ENCODE peak calls at places on chromosomes 16 and 17, in five cellular contexts. One of them, this sample, is unnamed.

GRCh38 chr16:56911771-56912541 is 20.0 kb upstream of the HERPUD1 start:
- DNase-seq in tibial artery: peak
- DNase-seq in CD8-positive, alpha-beta T cell: no peak
- DNase-seq in iPS-NIHi11: peak
- DNase-seq in mucosa of descending colon: peak
- DNase-seq in this sample: no peak

GRCh38 chr17:57735707-57736106 is 9.4 kb downstream of the CCDC182 start:
- DNase-seq in tibial artery: no peak
- DNase-seq in CD8-positive, alpha-beta T cell: no peak
- DNase-seq in iPS-NIHi11: peak
- DNase-seq in mucosa of descending colon: no peak
- DNase-seq in this sample: peak

GRCh38 chr16:75494696-75495601 is at the start of gene CHST6:
- DNase-seq in tibial artery: no peak
- DNase-seq in CD8-positive, alpha-beta T cell: no peak
- DNase-seq in iPS-NIHi11: peak
- DNase-seq in mucosa of descending colon: peak
- DNase-seq in this sample: peak

GRCh38 chr17:30696234-30696633 is 128.3 kb downstream of the CRLF3 start:
- DNase-seq in tibial artery: no peak
- DNase-seq in CD8-positive, alpha-beta T cell: no peak
- DNase-seq in iPS-NIHi11: no peak
- DNase-seq in mucosa of descending colon: no peak
- DNase-seq in this sample: no peak

GRCh38 chr16:53893731-53894435 is 189.9 kb downstream of the FTO start:
- DNase-seq in tibial artery: no peak
- DNase-seq in CD8-positive, alpha-beta T cell: no peak
- DNase-seq in iPS-NIHi11: no peak
- DNase-seq in mucosa of descending colon: peak
- DNase-seq in this sample: no peak

GRCh38 chr16:4409081-4409932 is 7.1 kb downstream of the CORO7 start:
- DNase-seq in tibial artery: peak
- DNase-seq in CD8-positive, alpha-beta T cell: no peak
- DNase-seq in iPS-NIHi11: peak
- DNase-seq in mucosa of descending colon: no peak
- DNase-seq in this sample: peak

GRCh38 chr17:35841505-35841904 is 27.2 kb downstream of the HEATR9 start:
- DNase-seq in tibial artery: no peak
- DNase-seq in CD8-positive, alpha-beta T cell: no peak
- DNase-seq in iPS-NIHi11: no peak
- DNase-seq in mucosa of descending colon: no peak
- DNase-seq in this sample: no peak

GRCh38 chr16:88503374-88503770 is 50.3 kb downstream of the ZFPM1 start:
- DNase-seq in tibial artery: no peak
- DNase-seq in CD8-positive, alpha-beta T cell: no peak
- DNase-seq in iPS-NIHi11: no peak
- DNase-seq in mucosa of descending colon: no peak
- DNase-seq in this sample: no peak

GRCh38 chr16:88665148-88665547 is 2.3 kb upstream of the MVD start:
- DNase-seq in tibial artery: no peak
- DNase-seq in CD8-positive, alpha-beta T cell: no peak
- DNase-seq in iPS-NIHi11: no peak
- DNase-seq in mucosa of descending colon: no peak
- DNase-seq in this sample: no peak

GRCh38 chr17:32320847-32321246 is 21.1 kb downstream of the C17orf75 start:
- DNase-seq in tibial artery: no peak
- DNase-seq in CD8-positive, alpha-beta T cell: no peak
- DNase-seq in iPS-NIHi11: no peak
- DNase-seq in mucosa of descending colon: no peak
- DNase-seq in this sample: no peak

GRCh38 chr17:77963441-77963840 is 4.9 kb downstream of the TNRC6C start:
- DNase-seq in tibial artery: no peak
- DNase-seq in CD8-positive, alpha-beta T cell: peak
- DNase-seq in iPS-NIHi11: no peak
- DNase-seq in mucosa of descending colon: peak
- DNase-seq in this sample: peak

GRCh38 chr17:63431939-63432804 is 13.9 kb downstream of the CYB561 start:
- DNase-seq in tibial artery: no peak
- DNase-seq in CD8-positive, alpha-beta T cell: no peak
- DNase-seq in iPS-NIHi11: no peak
- DNase-seq in mucosa of descending colon: peak
- DNase-seq in this sample: peak

GRCh38 chr17:42441717-42442565 is 16.7 kb upstream of the ATP6V0A1 start:
- DNase-seq in tibial artery: no peak
- DNase-seq in CD8-positive, alpha-beta T cell: no peak
- DNase-seq in iPS-NIHi11: peak
- DNase-seq in mucosa of descending colon: peak
- DNase-seq in this sample: no peak

GRCh38 chr16:89187337-89188063 is 12.8 kb downstream of the SLC22A31 start:
- DNase-seq in tibial artery: no peak
- DNase-seq in CD8-positive, alpha-beta T cell: no peak
- DNase-seq in iPS-NIHi11: no peak
- DNase-seq in mucosa of descending colon: no peak
- DNase-seq in this sample: no peak

GRCh38 chr17:76345377-76345945 is 8.3 kb downstream of the PRPSAP1 start:
- DNase-seq in tibial artery: peak
- DNase-seq in CD8-positive, alpha-beta T cell: no peak
- DNase-seq in iPS-NIHi11: no peak
- DNase-seq in mucosa of descending colon: no peak
- DNase-seq in this sample: no peak

This sample was measured in NCI-H345.